ENCODE peak calls at places on chromosomes 5 and 9, in ten cellular contexts. N is activated T-cell treated with anti-CD3 and anti-CD28 coated beads, Interleukin-2, amount 50 U/mL, for 48 hours; R is NCI-H1417; V is activated CD8-positive, alpha-beta memory T cell treated with anti-CD3 and anti-CD28 coated beads for 24 hours; J is body of pancreas; Y is AG09319; K is stimulated activated CD4-positive, alpha-beta T cell treated with anti-CD3 and anti-CD28 coated beads, TNF-alpha, amount 100 ng/mL, for 4 hours; G is foreskin keratinocyte; H is sciatic nerve; B is nephron progenitor cell. S is an unnamed sample.

GRCh38 chr9:33381231-33381791 is 21.1 kb downstream of the AQP7 start:
- DNase-seq in N (no peak), R (no peak), V (no peak), J (peak; percentile 10), Y (no peak), K (no peak), G (no peak), H (no peak), B (peak; percentile 40), S (no peak)

GRCh38 chr9:91162784-91163440 is 198.8 kb downstream of the AUH start:
- DNase-seq in N (peak; percentile 84), R (no peak), V (peak; percentile 85), J (no peak), Y (no peak), K (no peak), G (no peak), H (peak; percentile 61), B (peak; percentile 20), S (no peak)

GRCh38 chr5:87120518-87121314 is 147.0 kb upstream of the RASA1 start:
- DNase-seq in N (no peak), R (peak; percentile 5), V (no peak), J (no peak), Y (peak; percentile 28), K (no peak), G (peak; percentile 100), H (no peak), B (no peak), S (peak; percentile 59)

GRCh38 chr9:35395076-35395675 is 94.7 kb upstream of the RUSC2 start:
- DNase-seq in N (no peak), R (no peak), V (no peak), J (no peak), Y (no peak), K (no peak), G (no peak), H (no peak), B (no peak), S (no peak)

GRCh38 chr9:118640836-118641557 is 728.2 kb downstream of the BRINP1 start:
- DNase-seq in N (no peak), R (no peak), V (no peak), J (no peak), Y (no peak), K (no peak), G (no peak), H (no peak), B (no peak), S (no peak)

GRCh38 chr9:88590558-88591146 is 55.7 kb downstream of the NXNL2 start:
- DNase-seq in N (no peak), R (no peak), V (no peak), J (no peak), Y (no peak), K (no peak), G (no peak), H (no peak), B (no peak), S (no peak)

GRCh38 chr5:163943546-163943945 is 438.1 kb downstream of the MAT2B start:
- DNase-seq in N (no peak), R (no peak), V (no peak), J (no peak), Y (peak; percentile 0), K (no peak), G (no peak), H (no peak), B (no peak), S (no peak)

GRCh38 chr5:143734381-143734780 is 77.6 kb upstream of the HMHB1 start:
- DNase-seq in N (no peak), R (no peak), V (no peak), J (no peak), Y (no peak), K (no peak), G (peak; percentile 47), H (no peak), B (no peak), S (no peak)

GRCh38 chr5:142641681-142642080 is 44.2 kb downstream of the FGF1 start:
- DNase-seq in N (no peak), R (no peak), V (no peak), J (no peak), Y (no peak), K (no peak), G (no peak), H (no peak), B (no peak), S (no peak)

GRCh38 chr9:135070198-135070951 is 17.1 kb upstream of the OLFM1 start:
- DNase-seq in N (no peak), R (peak; percentile 14), V (no peak), J (peak; percentile 8), Y (no peak), K (no peak), G (no peak), H (peak; percentile 38), B (no peak), S (no peak)

GRCh38 chr9:128809036-128809599 is 9.2 kb upstream of the ENDOG start:
- DNase-seq in N (no peak), R (no peak), V (no peak), J (no peak), Y (no peak), K (no peak), G (no peak), H (no peak), B (no peak), S (no peak)

S was measured in AG04450.